ENCODE peak calls at places on chromosomes 13 and 19, in six cellular contexts. H is adrenal gland, R is dorsolateral prefrontal cortex, X is cardiac fibroblast, N is fibroblast of lung, G is psoas muscle. B is an unnamed sample.

GRCh38 chr13:95677564-95678386 is 836 bp downstream of the DNAJC3 start:
- DNase-seq in R (peak), H (peak), N (peak), X (peak), G (no peak), B (peak)

GRCh38 chr19:33517922-33518321 is 3.7 kb downstream of the PEPD start:
- DNase-seq in R (no peak), G (no peak), N (no peak), H (no peak), X (no peak), B (no peak)

GRCh38 chr13:37835392-37835791 is 34.2 kb downstream of the TRPC4 start:
- DNase-seq in R (no peak), H (no peak), G (no peak), N (no peak), X (no peak), B (no peak)

GRCh38 chr19:38729653-38730469 is 14.4 kb downstream of the CAPN12 start:
- DNase-seq in G (peak), N (peak), X (peak), R (no peak), H (peak), B (peak)

GRCh38 chr13:36133950-36134349 is 2.8 kb upstream of the DCLK1 start:
- DNase-seq in R (no peak), X (peak), H (no peak), N (no peak), G (no peak), B (no peak)

GRCh38 chr19:45340232-45340898 is at the start of gene KLC3:
- DNase-seq in N (no peak), G (no peak), H (no peak), R (no peak), X (no peak), B (no peak)

GRCh38 chr13:114017028-114017630 is 43.3 kb upstream of the C13orf46 start:
- DNase-seq in R (no peak), N (peak), X (peak), G (peak), H (no peak), B (peak)

GRCh38 chr19:12838182-12838890 is at the start of gene MAST1:
- DNase-seq in H (peak), G (peak), X (peak), N (no peak), R (peak), B (no peak)

GRCh38 chr19:35513975-35514809 is 743 bp upstream of the DMKN start:
- DNase-seq in X (peak), R (no peak), H (no peak), N (no peak), G (no peak), B (peak)

GRCh38 chr13:99408703-99409000 is 92.6 kb upstream of the TM9SF2 start:
- DNase-seq in G (no peak), N (no peak), X (no peak), H (no peak), R (no peak), B (no peak)

GRCh38 chr13:66805657-66806056 is 424.5 kb downstream of the PCDH9 start:
- DNase-seq in N (peak), R (peak), G (no peak), X (peak), H (peak), B (peak)

GRCh38 chr19:11887247-11887617 is 350 bp upstream of the ZNF69 start:
- DNase-seq in R (no peak), N (no peak), H (no peak), X (no peak), G (no peak), B (no peak)

GRCh38 chr19:35757231-35757748 is 461 bp upstream of the HSPB6 start:
- DNase-seq in G (peak), N (peak), X (peak), H (peak), R (peak), B (peak)

GRCh38 chr19:40650749-40651305 is 39.6 kb downstream of the NUMBL start:
- DNase-seq in N (peak), H (no peak), X (peak), R (no peak), G (peak), B (peak)

GRCh38 chr13:34078334-34078999 is 260.5 kb downstream of the RFC3 start:
- DNase-seq in X (no peak), R (no peak), H (no peak), N (no peak), G (no peak), B (no peak)

GRCh38 chr19:12772323-12772722 is 3.0 kb downstream of the HOOK2 start:
- DNase-seq in N (no peak), R (no peak), G (peak), H (no peak), X (peak), B (no peak)

GRCh38 chr19:8615813-8616596 is 5.5 kb upstream of the ADAMTS10 start:
- DNase-seq in G (peak), X (peak), N (peak), R (no peak), H (peak), B (peak)

GRCh38 chr13:109606404-109607028 is 179.9 kb downstream of the IRS2 start:
- DNase-seq in N (peak), X (peak), H (no peak), R (no peak), G (no peak), B (no peak)

GRCh38 chr13:74026753-74027152 is 107.5 kb downstream of the KLF12 start:
- DNase-seq in G (no peak), N (no peak), X (peak), H (peak), R (no peak), B (no peak)
- H3K4me3 ChIP-seq in G (no peak), N (no peak), X (no peak), H (no peak), R (no peak), B (no peak)

GRCh38 chr13:111604087-111604486 is 283.6 kb downstream of the TEX29 start:
- DNase-seq in R (no peak), G (no peak), N (no peak), X (no peak), H (no peak), B (no peak)
- TF ChIP-seq CTCF in R (no peak), G (no peak), N (no peak), X (no peak), H (no peak), B (no peak)

GRCh38 chr19:32333227-32333626 is 12.2 kb upstream of the ZNF507 start:
- DNase-seq in H (no peak), R (no peak), G (no peak), X (no peak), N (no peak), B (no peak)

GRCh38 chr19:32336259-32337111 is 8.9 kb upstream of the ZNF507 start:
- DNase-seq in H (no peak), G (no peak), R (no peak), X (peak), N (peak), B (peak)

GRCh38 chr19:32339988-32340874 is 5.2 kb upstream of the ZNF507 start:
- DNase-seq in G (peak), R (peak), X (peak), N (peak), H (peak), B (peak)

GRCh38 chr19:32342695-32343094 is 2.7 kb upstream of the ZNF507 start:
- DNase-seq in N (no peak), G (no peak), X (no peak), R (no peak), H (no peak), B (no peak)

GRCh38 chr19:32337176-32337808 is 8.1 kb upstream of the ZNF507 start:
- DNase-seq in H (no peak), N (no peak), R (no peak), G (no peak), X (peak), B (no peak)
- H3K4me3 ChIP-seq in H (no peak), N (no peak), R (peak), G (no peak), X (peak), B (no peak)

GRCh38 chr19:57350877-57351805 is at the start of gene ZNF304:
- DNase-seq in H (peak), R (peak), G (peak), N (peak), X (peak), B (peak)

GRCh38 chr19:57355916-57356315 is 4.8 kb downstream of the ZNF304 start:
- DNase-seq in R (no peak), N (no peak), X (no peak), H (no peak), G (no peak), B (no peak)

GRCh38 chr19:57348136-57348535 is 2.9 kb upstream of the ZNF304 start:
- DNase-seq in H (no peak), G (no peak), X (peak), R (no peak), N (peak), B (peak)

GRCh38 chr19:57357406-57357805 is 5.9 kb upstream of the TRAPPC2B start:
- DNase-seq in N (no peak), X (no peak), R (no peak), H (no peak), G (no peak), B (no peak)

GRCh38 chr19:57351867-57352266 is 796 bp downstream of the ZNF304 start:
- DNase-seq in X (no peak), R (no peak), N (no peak), G (no peak), H (no peak), B (peak)
- TF ChIP-seq CTCF in X (peak), R (no peak), N (no peak), G (no peak), H (no peak), B (peak)

GRCh38 chr19:56110515-56111448 is 10.3 kb downstream of the ZNF787 start:
- DNase-seq in G (peak), N (peak), R (no peak), H (peak), X (peak), B (peak)
- H3K4me3 ChIP-seq in G (peak), N (no peak), R (peak), H (no peak), X (no peak), B (no peak)

GRCh38 chr13:70960841-70961443 is 852.7 kb upstream of the KLHL1 start:
- DNase-seq in R (no peak), N (peak), X (peak), H (peak), G (no peak), B (peak)
- TF ChIP-seq CTCF in R (peak), N (peak), X (peak), H (peak), G (peak), B (peak)